ENCODE peak calls at places on chromosomes 5 and 9, in nine cellular contexts. A, W, H, X, L, C, G, K and N are unnamed samples.

GRCh38 chr5:36441215-36441614 is 139.5 kb upstream of the RANBP3L start:
- DNase-seq in H (no peak), W (no peak), L (no peak), X (no peak), G (no peak), K (no peak), C (no peak), A (no peak), N (no peak)

GRCh38 chr5:125262782-125263181 is 516.3 kb upstream of the ZNF608 start:
- DNase-seq in A (no peak), K (no peak), L (no peak), G (no peak), C (no peak), H (no peak), X (no peak), W (no peak), N (no peak)

GRCh38 chr9:26722755-26723154 is 169.8 kb downstream of the CAAP1 start:
- DNase-seq in H (no peak), G (no peak), K (no peak), L (no peak), C (no peak), W (no peak), A (no peak), X (no peak), N (no peak)

GRCh38 chr5:142219146-142219545 is 105.7 kb downstream of the SPRY4 start:
- DNase-seq in G (no peak), C (no peak), K (no peak), L (no peak), W (no peak), X (no peak), A (no peak), H (no peak), N (no peak)

GRCh38 chr5:135437796-135438560 is 9.2 kb downstream of the DCANP1 start:
- DNase-seq in C (no peak), K (peak; percentile 86), L (no peak), G (no peak), H (no peak), W (no peak), A (peak; percentile 80), X (no peak), N (peak; percentile 91)

GRCh38 chr9:254516-254915 is 39.9 kb downstream of the DOCK8 start:
- DNase-seq in C (no peak), L (no peak), W (no peak), H (no peak), A (no peak), G (no peak), K (no peak), X (no peak), N (no peak)

GRCh38 chr5:175347027-175347426 is 97.0 kb downstream of the DRD1 start:
- DNase-seq in G (no peak), A (no peak), C (no peak), H (no peak), K (no peak), L (no peak), X (no peak), W (no peak), N (no peak)

GRCh38 chr5:113776168-113776567 is 262.7 kb downstream of the YTHDC2 start:
- DNase-seq in A (no peak), G (no peak), K (no peak), X (no peak), L (no peak), H (no peak), C (no peak), W (no peak), N (no peak)

GRCh38 chr5:125587631-125588030 is 835.6 kb upstream of the GRAMD2B start:
- DNase-seq in W (no peak), C (no peak), G (no peak), A (no peak), H (no peak), X (no peak), L (no peak), K (no peak), N (no peak)